ENCODE peak calls at places on chromosomes 16 and 17, in ten cellular contexts. V, X, B, T, K, Z, O, Q, W and U are unnamed samples.

GRCh38 chr17:83196973-83197880 is 117.8 kb downstream of the METRNL start:
- DNase-seq in W (no peak), B (peak), Z (no peak), Q (no peak), K (no peak), X (no peak), T (no peak), O (no peak), V (no peak), U (no peak)

GRCh38 chr17:7857724-7858486 is at the start of gene CYB5D1:
- DNase-seq in Z (peak), Q (peak), B (peak), O (peak), V (peak), T (peak), W (peak), X (peak), K (peak), U (peak)

GRCh38 chr16:27429330-27429871 is 27.4 kb downstream of the IL21R start:
- DNase-seq in W (no peak), B (no peak), V (peak), Z (no peak), Q (no peak), K (no peak), O (no peak), X (no peak), T (no peak), U (no peak)

GRCh38 chr17:29133146-29133713 is 47.0 kb downstream of the MYO18A start:
- DNase-seq in O (peak), V (no peak), T (no peak), B (no peak), Q (peak), Z (no peak), W (no peak), K (no peak), X (no peak), U (no peak)

GRCh38 chr17:75827291-75828050 is 16.7 kb downstream of the UNC13D start:
- DNase-seq in B (no peak), Z (peak), W (no peak), T (peak), V (no peak), K (peak), X (no peak), O (peak), Q (peak), U (no peak)

GRCh38 chr17:80308672-80309517 is 48.2 kb downstream of the RNF213 start:
- DNase-seq in T (no peak), B (no peak), Z (no peak), V (no peak), O (peak), X (no peak), Q (no peak), W (no peak), K (no peak), U (no peak)

GRCh38 chr16:21104124-21104860 is 46.4 kb downstream of the DNAH3 start:
- DNase-seq in O (no peak), V (no peak), K (no peak), Q (no peak), T (no peak), Z (no peak), B (no peak), W (peak), X (no peak), U (no peak)

GRCh38 chr16:12229759-12230594 is 253.4 kb downstream of the SNX29 start:
- DNase-seq in T (peak), O (no peak), W (no peak), Q (no peak), B (no peak), X (no peak), V (no peak), K (no peak), Z (no peak), U (no peak)